ENCODE peak calls at places on chromosomes 1 and 21, in five cellular contexts. S, O, W, Y and N are unnamed samples.
A peak's percentile ranks its signal among the peaks of the same experiment; 100 is the strongest.

GRCh38 chr1:161085165-161085564 is 4.2 kb downstream of the NECTIN4 start:
- DNase-seq in S (no peak), O (no peak), W (no peak), Y (no peak), N (no peak)

GRCh38 chr1:178021955-178022354 is 52.1 kb upstream of the SEC16B start:
- DNase-seq in S (no peak), O (no peak), W (no peak), Y (no peak), N (no peak)

GRCh38 chr1:37497832-37498231 is 16.7 kb downstream of the MEAF6 start:
- DNase-seq in S (peak; percentile 80), O (no peak), W (no peak), Y (no peak), N (no peak)

GRCh38 chr1:56570924-56571372 is 8.4 kb downstream of the PLPP3 start:
- DNase-seq in S (no peak), O (no peak), W (no peak), Y (no peak), N (no peak)

GRCh38 chr1:18970762-18971161 is 14.3 kb upstream of the IFFO2 start:
- DNase-seq in S (no peak), O (no peak), W (no peak), Y (no peak), N (no peak)

GRCh38 chr1:52057245-52057644 is 1.1 kb downstream of the BTF3L4 start:
- DNase-seq in S (no peak), O (no peak), W (no peak), Y (no peak), N (no peak)

GRCh38 chr1:69710484-69710883 is 142.8 kb downstream of the LRRC7 start:
- DNase-seq in S (no peak), O (no peak), W (no peak), Y (peak; percentile 6), N (no peak)

GRCh38 chr1:207619833-207620572 is 24.9 kb upstream of the CR1L start:
- DNase-seq in S (no peak), O (peak; percentile 10), W (peak; percentile 27), Y (peak; percentile 59), N (no peak)

GRCh38 chr1:153288634-153289275 is 24.0 kb downstream of the PGLYRP3 start:
- DNase-seq in S (no peak), O (no peak), W (peak; percentile 15), Y (no peak), N (no peak)

GRCh38 chr1:6005276-6005917 is 13.2 kb upstream of the NPHP4 start:
- DNase-seq in S (no peak), O (no peak), W (no peak), Y (no peak), N (no peak)

GRCh38 chr1:94831636-94832035 is 11.5 kb downstream of the SLC44A3 start:
- DNase-seq in S (no peak), O (no peak), W (no peak), Y (no peak), N (no peak)

GRCh38 chr21:37435120-37435519 is 68.5 kb downstream of the DYRK1A start:
- DNase-seq in S (no peak), O (peak; percentile 39), W (no peak), Y (peak; percentile 94), N (peak; percentile 54)

GRCh38 chr1:208526726-208527125 is 282.5 kb upstream of the PLXNA2 start:
- DNase-seq in S (no peak), O (no peak), W (no peak), Y (no peak), N (no peak)

GRCh38 chr1:5745776-5746610 is 246.2 kb downstream of the NPHP4 start:
- DNase-seq in S (peak; percentile 65), O (peak; percentile 4), W (peak; percentile 27), Y (peak; percentile 66), N (no peak)

GRCh38 chr1:224733021-224733911 is 117.1 kb downstream of the CNIH3 start:
- DNase-seq in S (peak; percentile 70), O (no peak), W (no peak), Y (peak; percentile 58), N (no peak)

GRCh38 chr1:223074901-223075300 is 68.1 kb downstream of the TLR5 start:
- DNase-seq in S (no peak), O (no peak), W (no peak), Y (no peak), N (no peak)

GRCh38 chr1:193372553-193372952 is 186.1 kb upstream of the B3GALT2 start:
- DNase-seq in S (no peak), O (no peak), W (no peak), Y (no peak), N (no peak)

GRCh38 chr1:65421341-65422174 is 1.1 kb downstream of the LEPR start:
- DNase-seq in S (no peak), O (no peak), W (no peak), Y (peak; percentile 70), N (no peak)

GRCh38 chr1:62198781-62199125 is 4.1 kb downstream of the L1TD1 start:
- DNase-seq in S (peak; percentile 66), O (no peak), W (no peak), Y (peak; percentile 10), N (no peak)

GRCh38 chr1:222071313-222071886 is 329.5 kb upstream of the DUSP10 start:
- DNase-seq in S (no peak), O (no peak), W (no peak), Y (no peak), N (no peak)

GRCh38 chr1:222077191-222077590 is 335.3 kb upstream of the DUSP10 start:
- DNase-seq in S (no peak), O (no peak), W (no peak), Y (no peak), N (no peak)

GRCh38 chr1:222074317-222074716 is 332.4 kb upstream of the DUSP10 start:
- DNase-seq in S (no peak), O (no peak), W (no peak), Y (no peak), N (no peak)

GRCh38 chr1:222068937-222069336 is 327.0 kb upstream of the DUSP10 start:
- DNase-seq in S (no peak), O (no peak), W (no peak), Y (peak; percentile 18), N (no peak)

GRCh38 chr1:222073307-222073995 is 331.6 kb upstream of the DUSP10 start:
- DNase-seq in S (no peak), O (no peak), W (no peak), Y (peak; percentile 69), N (peak; percentile 78)
- TF ChIP-seq CTCF in S (peak; percentile 5), O (no peak), W (no peak), Y (no peak), N (peak; percentile 25)

GRCh38 chr1:187476671-187477070 is 647.9 kb downstream of the PLA2G4A start:
- DNase-seq in S (no peak), O (no peak), W (no peak), Y (peak; percentile 42), N (no peak)
- TF ChIP-seq CTCF in S (peak; percentile 45), O (peak; percentile 42), W (peak; percentile 19), Y (peak; percentile 46), N (no peak)

GRCh38 chr1:24094554-24094953 is 17.4 kb downstream of the MYOM3 start:
- DNase-seq in S (no peak), O (no peak), W (no peak), Y (no peak), N (no peak)
- TF ChIP-seq CTCF in S (no peak), O (peak; percentile 3), W (no peak), Y (no peak), N (no peak)

GRCh38 chr1:66648896-66649597 is 103.2 kb upstream of the DYNLT5 start:
- DNase-seq in S (no peak), O (no peak), W (no peak), Y (no peak), N (no peak)

GRCh38 chr1:66652556-66652955 is 99.7 kb upstream of the DYNLT5 start:
- DNase-seq in S (no peak), O (no peak), W (no peak), Y (peak; percentile 46), N (no peak)

DNA sequence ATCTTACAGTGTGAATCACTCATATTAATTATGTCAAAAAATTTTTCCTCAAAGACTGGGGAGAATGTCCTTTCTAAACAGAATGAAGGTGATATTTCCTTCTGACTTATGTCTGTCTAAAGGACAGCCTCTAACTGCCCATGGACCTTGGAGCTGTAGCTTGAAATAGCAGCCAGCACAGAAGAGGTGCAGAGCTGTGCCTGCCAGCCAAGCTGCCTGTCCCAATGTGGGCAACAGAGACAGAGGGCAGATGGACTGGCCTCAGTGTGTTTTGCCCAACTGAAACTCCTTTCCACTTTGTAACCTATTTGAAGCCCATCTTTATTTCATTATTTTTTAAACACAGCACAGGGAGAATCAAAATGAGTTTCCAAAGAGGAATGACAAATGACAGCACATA is 97.6 kb upstream of the DYNLT5 start:
- DNase-seq in S (no peak), O (no peak), W (no peak), Y (no peak), N (no peak)
- TF ChIP-seq CTCF in S (no peak), O (no peak), W (no peak), Y (no peak), N (no peak)

GRCh38 chr21:41120997-41121396 is 47.0 kb upstream of the BACE2 start:
- DNase-seq in S (no peak), O (no peak), W (no peak), Y (no peak), N (no peak)

GRCh38 chr21:41119901-41120300 is 48.1 kb upstream of the BACE2 start:
- DNase-seq in S (no peak), O (no peak), W (no peak), Y (no peak), N (no peak)

GRCh38 chr21:41124626-41125240 is 43.2 kb upstream of the BACE2 start:
- DNase-seq in S (no peak), O (no peak), W (no peak), Y (no peak), N (no peak)

DNA sequence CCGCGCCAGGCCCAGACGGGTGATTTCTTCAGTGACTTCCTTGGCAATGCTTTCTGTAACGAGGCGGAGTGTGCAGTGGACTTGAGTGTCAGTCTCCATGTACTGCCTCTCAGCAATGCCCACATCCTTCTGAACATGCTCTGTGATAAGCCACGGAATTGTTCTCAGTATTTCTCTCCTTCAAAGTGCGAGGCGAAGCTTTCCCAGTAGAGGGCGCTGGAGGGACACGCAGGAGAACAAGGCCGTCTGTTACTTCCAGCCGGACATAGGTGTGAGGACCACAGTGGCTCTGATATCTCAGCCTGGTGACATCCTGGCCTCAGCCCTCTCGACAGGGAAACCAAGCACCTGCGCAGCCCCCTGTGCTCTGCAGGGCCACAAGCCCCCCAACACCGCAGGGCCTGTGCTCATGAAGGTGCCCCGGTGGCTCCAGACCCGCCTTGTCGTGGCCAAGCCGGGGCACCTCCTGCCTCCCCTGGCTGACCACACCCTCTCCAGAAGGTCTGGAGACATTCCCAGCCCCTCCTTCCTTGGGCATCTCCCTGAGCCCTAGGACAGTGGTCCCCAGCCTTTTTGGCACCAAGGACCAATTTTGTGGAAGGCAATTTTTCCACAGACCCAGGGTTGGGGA is 46.1 kb upstream of the BACE2 start:
- DNase-seq in S (peak; percentile 63), O (peak; percentile 16), W (peak; percentile 54), Y (peak; percentile 80), N (peak; percentile 32)
- TF ChIP-seq CTCF in S (peak; percentile 73), O (peak; percentile 89), W (peak; percentile 93), Y (peak; percentile 98), N (peak; percentile 95)

GRCh38 chr1:204167730-204168129 is 1.6 kb upstream of the REN start:
- DNase-seq in S (no peak), O (no peak), W (no peak), Y (no peak), N (no peak)

GRCh38 chr1:204162498-204163074 is 3.6 kb downstream of the REN start:
- DNase-seq in S (peak; percentile 84), O (no peak), W (peak; percentile 58), Y (peak; percentile 68), N (no peak)

GRCh38 chr1:204157942-204158341 is 6.1 kb upstream of the ETNK2 start:
- DNase-seq in S (no peak), O (no peak), W (no peak), Y (no peak), N (no peak)

GRCh38 chr1:204166237-204166636 is at the start of gene REN:
- DNase-seq in S (no peak), O (no peak), W (no peak), Y (no peak), N (no peak)

GRCh38 chr1:204161609-204162497 is 4.3 kb downstream of the REN start:
- DNase-seq in S (no peak), O (no peak), W (no peak), Y (no peak), N (no peak)
- TF ChIP-seq CTCF in S (no peak), O (no peak), W (no peak), Y (no peak), N (no peak)